ENCODE peak calls at places on chromosomes 6 and 20, in four cellular contexts. One of them, this sample, is unnamed.
A peak's percentile ranks its signal among the peaks of the same experiment; 100 is the strongest.

GRCh38 chr6:92687278-92687677 is 732.1 kb downstream of the EPHA7 start:
- DNase-seq in nephron progenitor cell: no peak
- DNase-seq in GF-D8: no peak
- DNase-seq in GM12891: no peak
- DNase-seq in this sample: no peak

GRCh38 chr6:53494076-53494475 is 50.8 kb downstream of the GCLC start:
- DNase-seq in nephron progenitor cell: no peak
- DNase-seq in GM12891: no peak
- DNase-seq in GF-D8: no peak
- DNase-seq in this sample: no peak

GRCh38 chr6:69835414-69836179 is 30.8 kb upstream of the COL19A1 start:
- DNase-seq in GM12891: no peak
- DNase-seq in nephron progenitor cell: peak; percentile 3
- DNase-seq in GF-D8: no peak
- DNase-seq in this sample: no peak

GRCh38 chr6:142417331-142417750 is 115.5 kb downstream of the ADGRG6 start:
- DNase-seq in GF-D8: no peak
- DNase-seq in GM12891: no peak
- DNase-seq in nephron progenitor cell: no peak
- DNase-seq in this sample: no peak

GRCh38 chr6:149988550-149989336 is 25.0 kb downstream of the ULBP1 start:
- DNase-seq in GF-D8: no peak
- DNase-seq in nephron progenitor cell: no peak
- DNase-seq in GM12891: no peak
- DNase-seq in this sample: no peak

GRCh38 chr20:34792687-34793363 is 32.6 kb downstream of the NCOA6 start:
- DNase-seq in GM12891: no peak
- DNase-seq in nephron progenitor cell: no peak
- DNase-seq in GF-D8: no peak
- DNase-seq in this sample: no peak

GRCh38 chr6:154239392-154239791 is 117.2 kb downstream of the IPCEF1 start:
- DNase-seq in nephron progenitor cell: no peak
- DNase-seq in GF-D8: no peak
- DNase-seq in GM12891: no peak
- DNase-seq in this sample: no peak

GRCh38 chr20:9407805-9408421 is 106.5 kb upstream of the LAMP5 start:
- DNase-seq in GF-D8: no peak
- DNase-seq in nephron progenitor cell: peak; percentile 69
- DNase-seq in GM12891: no peak
- DNase-seq in this sample: peak; percentile 47

GRCh38 chr20:54069501-54069971 is 858 bp downstream of the BCAS1 start:
- DNase-seq in nephron progenitor cell: no peak
- DNase-seq in GM12891: no peak
- DNase-seq in GF-D8: no peak
- DNase-seq in this sample: no peak

GRCh38 chr20:44361021-44361420 is 5.5 kb downstream of the HNF4A start:
- DNase-seq in nephron progenitor cell: no peak
- DNase-seq in GM12891: no peak
- DNase-seq in GF-D8: no peak
- DNase-seq in this sample: no peak

GRCh38 chr6:16105056-16105455 is 23.8 kb upstream of the MYLIP start:
- DNase-seq in GF-D8: no peak
- DNase-seq in nephron progenitor cell: no peak
- DNase-seq in GM12891: no peak
- DNase-seq in this sample: no peak

GRCh38 chr6:150290429-150290828 is 78.4 kb upstream of the IYD start:
- DNase-seq in GM12891: no peak
- DNase-seq in GF-D8: no peak
- DNase-seq in nephron progenitor cell: no peak
- DNase-seq in this sample: no peak

GRCh38 chr6:67854098-67854497 is 781.0 kb upstream of the ADGRB3 start:
- DNase-seq in GF-D8: no peak
- DNase-seq in nephron progenitor cell: no peak
- DNase-seq in GM12891: no peak
- DNase-seq in this sample: no peak

GRCh38 chr20:12113468-12114371 is 196.0 kb downstream of the BTBD3 start:
- DNase-seq in GM12891: no peak
- DNase-seq in nephron progenitor cell: no peak
- DNase-seq in GF-D8: no peak
- DNase-seq in this sample: no peak

GRCh38 chr6:25193147-25193864 is 85.9 kb upstream of the CARMIL1 start:
- DNase-seq in GF-D8: no peak
- DNase-seq in GM12891: no peak
- DNase-seq in nephron progenitor cell: no peak
- DNase-seq in this sample: no peak

GRCh38 chr6:18528084-18528743 is 141.1 kb downstream of the RNF144B start:
- DNase-seq in GF-D8: no peak
- DNase-seq in GM12891: no peak
- DNase-seq in nephron progenitor cell: no peak
- DNase-seq in this sample: no peak

GRCh38 chr6:66896415-66896814 is 1189.4 kb upstream of the EYS start:
- DNase-seq in nephron progenitor cell: no peak
- DNase-seq in GF-D8: no peak
- DNase-seq in GM12891: no peak
- DNase-seq in this sample: no peak

GRCh38 chr20:8534368-8534767 is 402.3 kb downstream of the PLCB1 start:
- DNase-seq in GF-D8: no peak
- DNase-seq in GM12891: no peak
- DNase-seq in nephron progenitor cell: no peak
- DNase-seq in this sample: no peak

GRCh38 chr20:14550655-14551054 is 213.2 kb upstream of the FLRT3 start:
- DNase-seq in GM12891: no peak
- DNase-seq in GF-D8: no peak
- DNase-seq in nephron progenitor cell: no peak
- DNase-seq in this sample: no peak

GRCh38 chr20:41142241-41142640 is 4.9 kb downstream of the PLCG1 start:
- DNase-seq in nephron progenitor cell: no peak
- DNase-seq in GM12891: no peak
- DNase-seq in GF-D8: no peak
- DNase-seq in this sample: no peak

GRCh38 chr20:10731190-10731955 is 57.6 kb upstream of the JAG1 start:
- DNase-seq in GM12891: no peak
- DNase-seq in nephron progenitor cell: no peak
- DNase-seq in GF-D8: no peak
- DNase-seq in this sample: no peak

GRCh38 chr6:140845666-140846065 is 1287.1 kb upstream of the GJE1 start:
- DNase-seq in nephron progenitor cell: no peak
- DNase-seq in GM12891: no peak
- DNase-seq in GF-D8: no peak
- DNase-seq in this sample: no peak

GRCh38 chr6:117555262-117555849 is 47.0 kb downstream of the GOPC start:
- DNase-seq in GM12891: no peak
- DNase-seq in nephron progenitor cell: no peak
- DNase-seq in GF-D8: no peak
- DNase-seq in this sample: no peak

GRCh38 chr6:149990672-149991402 is 27.1 kb downstream of the ULBP1 start:
- DNase-seq in GF-D8: no peak
- DNase-seq in GM12891: peak; percentile 43
- DNase-seq in nephron progenitor cell: peak; percentile 58
- DNase-seq in this sample: no peak

GRCh38 chr20:33009214-33010132 is 2.0 kb downstream of the BPIFB2 start:
- DNase-seq in nephron progenitor cell: peak; percentile 56
- DNase-seq in GM12891: no peak
- DNase-seq in GF-D8: no peak
- DNase-seq in this sample: no peak

GRCh38 chr6:70956451-70957283 is at the start of gene B3GAT2:
- DNase-seq in nephron progenitor cell: peak; percentile 66
- DNase-seq in GM12891: peak; percentile 17
- DNase-seq in GF-D8: no peak
- DNase-seq in this sample: peak; percentile 75

GRCh38 chr6:21109421-21110178 is 484.0 kb upstream of the SOX4 start:
- DNase-seq in nephron progenitor cell: no peak
- DNase-seq in GF-D8: no peak
- DNase-seq in GM12891: no peak
- DNase-seq in this sample: no peak

GRCh38 chr6:4672772-4673171 is 103.4 kb upstream of the CDYL start:
- DNase-seq in GF-D8: no peak
- DNase-seq in GM12891: no peak
- DNase-seq in nephron progenitor cell: no peak
- DNase-seq in this sample: no peak

GRCh38 chr20:39645130-39645529 is 683.0 kb downstream of the DHX35 start:
- DNase-seq in GF-D8: no peak
- DNase-seq in GM12891: no peak
- DNase-seq in nephron progenitor cell: no peak
- DNase-seq in this sample: no peak